ENCODE peak calls at places on chromosomes 3 and 15, in nine cellular contexts. One of them, this sample, is unnamed.

GRCh38 chr3:45499529-45499928 is 95.0 kb upstream of the LIMD1 start:
- DNase-seq in prostate gland: no peak
- DNase-seq in germinal center: no peak
- DNase-seq in HT1080: peak
- DNase-seq in KBM-7: peak
- DNase-seq in AG08396: peak
- DNase-seq in foreskin melanocyte: no peak
- DNase-seq in effector memory CD8-positive, alpha-beta T cell: no peak
- DNase-seq in CD8-positive, alpha-beta memory T cell: no peak
- DNase-seq in this sample: no peak

GRCh38 chr3:124149081-124149480 is 157.2 kb upstream of the ROPN1 start:
- DNase-seq in germinal center: no peak
- DNase-seq in AG08396: no peak
- DNase-seq in prostate gland: no peak
- DNase-seq in KBM-7: no peak
- DNase-seq in effector memory CD8-positive, alpha-beta T cell: no peak
- DNase-seq in foreskin melanocyte: no peak
- DNase-seq in HT1080: no peak
- DNase-seq in CD8-positive, alpha-beta memory T cell: no peak
- DNase-seq in this sample: no peak

GRCh38 chr3:48042071-48042760 is 26.0 kb upstream of the MAP4 start:
- DNase-seq in HT1080: peak
- DNase-seq in effector memory CD8-positive, alpha-beta T cell: no peak
- DNase-seq in prostate gland: no peak
- DNase-seq in foreskin melanocyte: no peak
- DNase-seq in AG08396: no peak
- DNase-seq in germinal center: no peak
- DNase-seq in KBM-7: no peak
- DNase-seq in CD8-positive, alpha-beta memory T cell: no peak
- DNase-seq in this sample: no peak

GRCh38 chr3:11818033-11818432 is 28.7 kb downstream of the TAMM41 start:
- DNase-seq in CD8-positive, alpha-beta memory T cell: no peak
- DNase-seq in HT1080: no peak
- DNase-seq in AG08396: no peak
- DNase-seq in foreskin melanocyte: peak
- DNase-seq in germinal center: no peak
- DNase-seq in prostate gland: no peak
- DNase-seq in effector memory CD8-positive, alpha-beta T cell: no peak
- DNase-seq in KBM-7: no peak
- DNase-seq in this sample: no peak

GRCh38 chr3:48503406-48504050 is 446 bp downstream of the SHISA5 start:
- DNase-seq in KBM-7: no peak
- DNase-seq in germinal center: no peak
- DNase-seq in effector memory CD8-positive, alpha-beta T cell: no peak
- DNase-seq in AG08396: peak
- DNase-seq in foreskin melanocyte: no peak
- DNase-seq in prostate gland: peak
- DNase-seq in CD8-positive, alpha-beta memory T cell: peak
- DNase-seq in HT1080: no peak
- DNase-seq in this sample: no peak

GRCh38 chr3:71955549-71956373 is 170.8 kb upstream of the PROK2 start:
- DNase-seq in AG08396: peak
- DNase-seq in HT1080: peak
- DNase-seq in effector memory CD8-positive, alpha-beta T cell: no peak
- DNase-seq in KBM-7: peak
- DNase-seq in foreskin melanocyte: peak
- DNase-seq in germinal center: no peak
- DNase-seq in CD8-positive, alpha-beta memory T cell: no peak
- DNase-seq in prostate gland: peak
- DNase-seq in this sample: no peak

GRCh38 chr3:111128884-111129283 is 57.3 kb downstream of the NECTIN3 start:
- DNase-seq in germinal center: no peak
- DNase-seq in prostate gland: no peak
- DNase-seq in AG08396: peak
- DNase-seq in KBM-7: no peak
- DNase-seq in foreskin melanocyte: no peak
- DNase-seq in CD8-positive, alpha-beta memory T cell: no peak
- DNase-seq in HT1080: peak
- DNase-seq in effector memory CD8-positive, alpha-beta T cell: no peak
- DNase-seq in this sample: no peak

GRCh38 chr15:76162784-76163428 is 103.1 kb downstream of the TMEM266 start:
- DNase-seq in foreskin melanocyte: no peak
- DNase-seq in HT1080: no peak
- DNase-seq in KBM-7: no peak
- DNase-seq in CD8-positive, alpha-beta memory T cell: no peak
- DNase-seq in effector memory CD8-positive, alpha-beta T cell: no peak
- DNase-seq in prostate gland: no peak
- DNase-seq in AG08396: no peak
- DNase-seq in germinal center: no peak
- DNase-seq in this sample: no peak

GRCh38 chr15:27747997-27748396 is 351.1 kb downstream of the OCA2 start:
- DNase-seq in foreskin melanocyte: no peak
- DNase-seq in CD8-positive, alpha-beta memory T cell: no peak
- DNase-seq in KBM-7: no peak
- DNase-seq in AG08396: no peak
- DNase-seq in effector memory CD8-positive, alpha-beta T cell: no peak
- DNase-seq in HT1080: no peak
- DNase-seq in prostate gland: no peak
- DNase-seq in germinal center: no peak
- DNase-seq in this sample: no peak

GRCh38 chr3:20043398-20043797 is 3.2 kb downstream of the KAT2B start:
- DNase-seq in foreskin melanocyte: no peak
- DNase-seq in HT1080: peak
- DNase-seq in KBM-7: peak
- DNase-seq in germinal center: no peak
- DNase-seq in prostate gland: peak
- DNase-seq in AG08396: no peak
- DNase-seq in CD8-positive, alpha-beta memory T cell: peak
- DNase-seq in effector memory CD8-positive, alpha-beta T cell: peak
- DNase-seq in this sample: peak

GRCh38 chr3:36804295-36805055 is 40.1 kb upstream of the DCLK3 start:
- DNase-seq in effector memory CD8-positive, alpha-beta T cell: no peak
- DNase-seq in prostate gland: no peak
- DNase-seq in AG08396: no peak
- DNase-seq in foreskin melanocyte: no peak
- DNase-seq in HT1080: no peak
- DNase-seq in germinal center: no peak
- DNase-seq in CD8-positive, alpha-beta memory T cell: no peak
- DNase-seq in KBM-7: peak
- DNase-seq in this sample: no peak

GRCh38 chr15:68499620-68500312 is 67.8 kb upstream of the ITGA11 start:
- DNase-seq in KBM-7: no peak
- DNase-seq in foreskin melanocyte: no peak
- DNase-seq in HT1080: peak
- DNase-seq in germinal center: no peak
- DNase-seq in effector memory CD8-positive, alpha-beta T cell: no peak
- DNase-seq in prostate gland: no peak
- DNase-seq in CD8-positive, alpha-beta memory T cell: no peak
- DNase-seq in AG08396: no peak
- DNase-seq in this sample: no peak

GRCh38 chr15:51737538-51738305 is at the start of gene LYSMD2:
- DNase-seq in prostate gland: peak
- DNase-seq in foreskin melanocyte: no peak
- DNase-seq in AG08396: peak
- DNase-seq in germinal center: peak
- DNase-seq in KBM-7: peak
- DNase-seq in HT1080: peak
- DNase-seq in effector memory CD8-positive, alpha-beta T cell: peak
- DNase-seq in CD8-positive, alpha-beta memory T cell: peak
- DNase-seq in this sample: peak

GRCh38 chr3:101387351-101387750 is 67.0 kb upstream of the IMPG2 start:
- DNase-seq in foreskin melanocyte: no peak
- DNase-seq in germinal center: no peak
- DNase-seq in AG08396: no peak
- DNase-seq in CD8-positive, alpha-beta memory T cell: no peak
- DNase-seq in KBM-7: no peak
- DNase-seq in effector memory CD8-positive, alpha-beta T cell: no peak
- DNase-seq in prostate gland: no peak
- DNase-seq in HT1080: no peak
- DNase-seq in this sample: no peak

GRCh38 chr3:67809370-67809935 is 155.0 kb upstream of the SUCLG2 start:
- DNase-seq in KBM-7: no peak
- DNase-seq in AG08396: no peak
- DNase-seq in CD8-positive, alpha-beta memory T cell: no peak
- DNase-seq in germinal center: no peak
- DNase-seq in effector memory CD8-positive, alpha-beta T cell: no peak
- DNase-seq in foreskin melanocyte: no peak
- DNase-seq in prostate gland: no peak
- DNase-seq in HT1080: no peak
- DNase-seq in this sample: no peak

GRCh38 chr3:134803051-134803505 is 8.0 kb downstream of the EPHB1 start:
- DNase-seq in AG08396: no peak
- DNase-seq in CD8-positive, alpha-beta memory T cell: no peak
- DNase-seq in effector memory CD8-positive, alpha-beta T cell: no peak
- DNase-seq in KBM-7: no peak
- DNase-seq in foreskin melanocyte: no peak
- DNase-seq in HT1080: no peak
- DNase-seq in prostate gland: no peak
- DNase-seq in germinal center: no peak
- DNase-seq in this sample: no peak

GRCh38 chr3:177523991-177524438 is 326.7 kb upstream of the TBL1XR1 start:
- DNase-seq in germinal center: no peak
- DNase-seq in AG08396: no peak
- DNase-seq in prostate gland: no peak
- DNase-seq in foreskin melanocyte: no peak
- DNase-seq in HT1080: peak
- DNase-seq in CD8-positive, alpha-beta memory T cell: no peak
- DNase-seq in KBM-7: peak
- DNase-seq in effector memory CD8-positive, alpha-beta T cell: no peak
- DNase-seq in this sample: no peak

GRCh38 chr3:32304510-32304909 is 66.0 kb downstream of the CMTM8 start:
- DNase-seq in germinal center: no peak
- DNase-seq in effector memory CD8-positive, alpha-beta T cell: no peak
- DNase-seq in foreskin melanocyte: no peak
- DNase-seq in CD8-positive, alpha-beta memory T cell: no peak
- DNase-seq in HT1080: no peak
- DNase-seq in prostate gland: peak
- DNase-seq in KBM-7: no peak
- DNase-seq in AG08396: no peak
- DNase-seq in this sample: no peak

GRCh38 chr3:41102750-41103149 is 96.6 kb upstream of the CTNNB1 start:
- DNase-seq in foreskin melanocyte: no peak
- DNase-seq in prostate gland: no peak
- DNase-seq in effector memory CD8-positive, alpha-beta T cell: no peak
- DNase-seq in germinal center: no peak
- DNase-seq in KBM-7: no peak
- DNase-seq in CD8-positive, alpha-beta memory T cell: no peak
- DNase-seq in AG08396: no peak
- DNase-seq in HT1080: no peak
- DNase-seq in this sample: no peak

GRCh38 chr3:59754456-59754855 is 704.6 kb upstream of the CFAP20DC start:
- DNase-seq in effector memory CD8-positive, alpha-beta T cell: no peak
- DNase-seq in germinal center: no peak
- DNase-seq in AG08396: no peak
- DNase-seq in KBM-7: no peak
- DNase-seq in CD8-positive, alpha-beta memory T cell: no peak
- DNase-seq in prostate gland: no peak
- DNase-seq in foreskin melanocyte: no peak
- DNase-seq in HT1080: no peak
- DNase-seq in this sample: no peak

GRCh38 chr15:79028411-79028964 is 62.1 kb downstream of the RASGRF1 start:
- DNase-seq in CD8-positive, alpha-beta memory T cell: no peak
- DNase-seq in effector memory CD8-positive, alpha-beta T cell: peak
- DNase-seq in foreskin melanocyte: peak
- DNase-seq in germinal center: peak
- DNase-seq in HT1080: peak
- DNase-seq in prostate gland: no peak
- DNase-seq in AG08396: peak
- DNase-seq in KBM-7: peak
- DNase-seq in this sample: no peak

GRCh38 chr3:150220791-150221190 is 187.3 kb upstream of the TSC22D2 start:
- DNase-seq in prostate gland: no peak
- DNase-seq in KBM-7: no peak
- DNase-seq in germinal center: no peak
- DNase-seq in foreskin melanocyte: no peak
- DNase-seq in HT1080: no peak
- DNase-seq in effector memory CD8-positive, alpha-beta T cell: no peak
- DNase-seq in CD8-positive, alpha-beta memory T cell: no peak
- DNase-seq in AG08396: no peak
- DNase-seq in this sample: no peak

GRCh38 chr15:57036352-57036751 is 117.9 kb downstream of the TCF12 start:
- DNase-seq in HT1080: no peak
- DNase-seq in prostate gland: no peak
- DNase-seq in AG08396: no peak
- DNase-seq in CD8-positive, alpha-beta memory T cell: no peak
- DNase-seq in effector memory CD8-positive, alpha-beta T cell: no peak
- DNase-seq in germinal center: no peak
- DNase-seq in KBM-7: no peak
- DNase-seq in foreskin melanocyte: no peak
- DNase-seq in this sample: no peak

GRCh38 chr15:75348034-75348562 is 1.3 kb downstream of the NEIL1 start:
- DNase-seq in CD8-positive, alpha-beta memory T cell: no peak
- DNase-seq in effector memory CD8-positive, alpha-beta T cell: no peak
- DNase-seq in HT1080: no peak
- DNase-seq in prostate gland: no peak
- DNase-seq in foreskin melanocyte: no peak
- DNase-seq in KBM-7: no peak
- DNase-seq in germinal center: peak
- DNase-seq in AG08396: peak
- DNase-seq in this sample: no peak

GRCh38 chr15:40340038-40340739 is 550 bp downstream of the CCDC9B start:
- DNase-seq in effector memory CD8-positive, alpha-beta T cell: no peak
- DNase-seq in germinal center: no peak
- DNase-seq in prostate gland: peak
- DNase-seq in HT1080: peak
- DNase-seq in AG08396: peak
- DNase-seq in foreskin melanocyte: no peak
- DNase-seq in CD8-positive, alpha-beta memory T cell: no peak
- DNase-seq in KBM-7: no peak
- DNase-seq in this sample: no peak

GRCh38 chr3:171671709-171672108 is 138.6 kb downstream of the PLD1 start:
- DNase-seq in AG08396: no peak
- DNase-seq in KBM-7: no peak
- DNase-seq in CD8-positive, alpha-beta memory T cell: no peak
- DNase-seq in HT1080: no peak
- DNase-seq in foreskin melanocyte: no peak
- DNase-seq in prostate gland: no peak
- DNase-seq in germinal center: no peak
- DNase-seq in effector memory CD8-positive, alpha-beta T cell: no peak
- DNase-seq in this sample: no peak

GRCh38 chr3:30605005-30605404 is 1.4 kb upstream of the TGFBR2 start:
- DNase-seq in foreskin melanocyte: no peak
- DNase-seq in prostate gland: no peak
- DNase-seq in HT1080: no peak
- DNase-seq in CD8-positive, alpha-beta memory T cell: no peak
- DNase-seq in germinal center: no peak
- DNase-seq in effector memory CD8-positive, alpha-beta T cell: no peak
- DNase-seq in KBM-7: no peak
- DNase-seq in AG08396: no peak
- DNase-seq in this sample: no peak

GRCh38 chr3:169120928-169121327 is 542.6 kb downstream of the MECOM start:
- DNase-seq in germinal center: no peak
- DNase-seq in effector memory CD8-positive, alpha-beta T cell: no peak
- DNase-seq in KBM-7: no peak
- DNase-seq in CD8-positive, alpha-beta memory T cell: no peak
- DNase-seq in HT1080: no peak
- DNase-seq in foreskin melanocyte: no peak
- DNase-seq in prostate gland: no peak
- DNase-seq in AG08396: no peak
- DNase-seq in this sample: no peak

GRCh38 chr15:27764339-27764738 is 334.8 kb downstream of the OCA2 start:
- DNase-seq in foreskin melanocyte: no peak
- DNase-seq in KBM-7: no peak
- DNase-seq in CD8-positive, alpha-beta memory T cell: no peak
- DNase-seq in prostate gland: no peak
- DNase-seq in AG08396: no peak
- DNase-seq in effector memory CD8-positive, alpha-beta T cell: no peak
- DNase-seq in HT1080: no peak
- DNase-seq in germinal center: no peak
- DNase-seq in this sample: no peak

GRCh38 chr3:177420643-177421042 is 223.4 kb upstream of the TBL1XR1 start:
- DNase-seq in HT1080: no peak
- DNase-seq in prostate gland: peak
- DNase-seq in germinal center: no peak
- DNase-seq in foreskin melanocyte: no peak
- DNase-seq in effector memory CD8-positive, alpha-beta T cell: no peak
- DNase-seq in AG08396: peak
- DNase-seq in CD8-positive, alpha-beta memory T cell: no peak
- DNase-seq in KBM-7: no peak
- DNase-seq in this sample: no peak

GRCh38 chr3:23135026-23135785 is 67.9 kb upstream of the UBE2E2 start:
- DNase-seq in CD8-positive, alpha-beta memory T cell: no peak
- DNase-seq in KBM-7: no peak
- DNase-seq in HT1080: no peak
- DNase-seq in AG08396: no peak
- DNase-seq in germinal center: no peak
- DNase-seq in foreskin melanocyte: no peak
- DNase-seq in prostate gland: no peak
- DNase-seq in effector memory CD8-positive, alpha-beta T cell: no peak
- DNase-seq in this sample: no peak